ENCODE peak calls at places on chromosomes 7 and 10, in nine cellular contexts. C is HT1080; K is stimulated activated CD4-positive, alpha-beta T cell treated with anti-CD3 and anti-CD28 coated beads, Interleukin-1b, Interleukin-23, amount 100 ng/mL, for 1 hour; A is NCI-H2081; U is breast epithelium; L is epithelial cell of prostate; V is activated naive CD4-positive, alpha-beta T cell; Z is neural crest cell; Q is NCI-H748 treated with DMSO at 0.1 percent for 48 hours. J is an unnamed sample.

GRCh38 chr7:124074007-124074406 is 41.1 kb upstream of the TMEM229A start:
- DNase-seq in V (no peak), Z (no peak), K (no peak), Q (no peak), U (no peak), L (no peak), A (no peak), C (no peak), J (no peak)

GRCh38 chr7:151629873-151630272 is 110.2 kb upstream of the RHEB start:
- DNase-seq in L (no peak), U (no peak), A (no peak), C (no peak), K (no peak), Z (no peak), V (no peak), Q (no peak), J (no peak)

GRCh38 chr10:87092861-87093460 is 1.7 kb downstream of the GLUD1 start:
- DNase-seq in U (no peak), K (no peak), V (no peak), A (peak; percentile 3), L (no peak), Z (no peak), C (peak; percentile 52), Q (peak; percentile 1), J (peak; percentile 61)

GRCh38 chr7:158252081-158252836 is 335.4 kb downstream of the PTPRN2 start:
- DNase-seq in Z (no peak), K (no peak), Q (no peak), U (peak; percentile 42), C (no peak), L (no peak), V (no peak), A (no peak), J (no peak)

GRCh38 chr10:78306358-78306757 is 272.7 kb downstream of the RPS24 start:
- DNase-seq in V (no peak), L (no peak), Z (no peak), Q (no peak), K (no peak), U (no peak), A (no peak), C (no peak), J (no peak)

GRCh38 chr10:26269754-26270153 is 53.2 kb downstream of the GAD2 start:
- DNase-seq in A (peak; percentile 57), C (peak; percentile 35), Q (peak; percentile 38), V (no peak), K (no peak), L (no peak), U (no peak), Z (peak; percentile 8), J (peak; percentile 85)

GRCh38 chr7:23273141-23273599 is 26.0 kb upstream of the MALSU1 start:
- DNase-seq in K (peak; percentile 73), A (peak; percentile 97), C (peak; percentile 91), Q (peak; percentile 79), Z (peak; percentile 72), L (peak; percentile 83), U (peak; percentile 82), V (peak; percentile 83), J (peak; percentile 93)

GRCh38 chr7:43362652-43363428 is 220.1 kb upstream of the STK17A start:
- DNase-seq in Z (no peak), V (no peak), A (peak; percentile 46), U (no peak), L (no peak), Q (peak; percentile 44), C (peak; percentile 38), K (no peak), J (peak; percentile 69)

GRCh38 chr7:11212816-11213215 is 239.1 kb downstream of the PHF14 start:
- DNase-seq in Q (no peak), Z (no peak), K (no peak), V (no peak), L (no peak), U (no peak), C (no peak), A (no peak), J (peak; percentile 42)

GRCh38 chr7:36633377-36633776 is 90.9 kb downstream of the AOAH start:
- DNase-seq in V (no peak), A (no peak), K (no peak), L (no peak), Q (no peak), Z (no peak), U (no peak), C (no peak), J (peak; percentile 64)

GRCh38 chr7:87003872-87004798 is 55.3 kb downstream of the ELAPOR2 start:
- DNase-seq in V (no peak), C (no peak), A (peak; percentile 58), U (no peak), L (no peak), K (no peak), Q (peak; percentile 80), Z (peak; percentile 16), J (peak; percentile 2)

GRCh38 chr10:28910960-28911359 is 233.6 kb downstream of the BAMBI start:
- DNase-seq in Z (no peak), V (no peak), L (no peak), U (no peak), Q (no peak), C (no peak), K (no peak), A (no peak), J (no peak)

GRCh38 chr10:98892523-98892922 is 343.1 kb downstream of the HPSE2 start:
- DNase-seq in A (no peak), U (no peak), K (no peak), L (no peak), Z (no peak), C (no peak), Q (no peak), V (no peak), J (peak; percentile 42)

GRCh38 chr10:28676297-28676967 is 889 bp upstream of the BAMBI start:
- DNase-seq in K (no peak), Q (no peak), Z (peak; percentile 25), L (no peak), V (no peak), C (no peak), U (no peak), A (no peak), J (peak; percentile 65)

GRCh38 chr10:132430231-132430743 is 33.3 kb downstream of the PWWP2B start:
- DNase-seq in U (no peak), A (no peak), Z (no peak), V (no peak), C (no peak), K (no peak), L (no peak), Q (no peak), J (no peak)

GRCh38 chr7:137262599-137262998 is 80.9 kb downstream of the PTN start:
- DNase-seq in K (no peak), Q (no peak), C (no peak), V (no peak), Z (no peak), A (no peak), L (no peak), U (no peak), J (no peak)

GRCh38 chr10:22823109-22823508 is 104.7 kb upstream of the ARMC3 start:
- DNase-seq in L (peak; percentile 86), Q (no peak), U (no peak), V (no peak), A (no peak), Z (no peak), C (peak; percentile 73), K (no peak), J (peak; percentile 16)

GRCh38 chr7:95583834-95584621 is 12.3 kb downstream of the PDK4 start:
- DNase-seq in L (no peak), K (no peak), Q (no peak), U (no peak), A (no peak), V (no peak), Z (no peak), C (no peak), J (no peak)

GRCh38 chr7:34104120-34104519 is 198.8 kb downstream of the BMPER start:
- DNase-seq in V (no peak), U (no peak), C (no peak), Z (no peak), L (no peak), Q (no peak), A (no peak), K (no peak), J (peak; percentile 46)

GRCh38 chr7:2937701-2938513 is 93.8 kb upstream of the GNA12 start:
- DNase-seq in L (no peak), A (no peak), V (no peak), Z (no peak), U (peak; percentile 10), K (no peak), C (no peak), Q (no peak), J (no peak)

GRCh38 chr7:83101540-83101939 is 61.1 kb downstream of the PCLO start:
- DNase-seq in C (no peak), Q (no peak), L (no peak), A (no peak), V (no peak), K (no peak), Z (no peak), U (no peak), J (no peak)

GRCh38 chr10:47027812-47028260 is 116.6 kb downstream of the PTPN20 start:
- DNase-seq in U (peak; percentile 43), A (no peak), L (no peak), Z (no peak), C (no peak), K (no peak), Q (no peak), V (no peak), J (no peak)

GRCh38 chr7:85483205-85483604 is 296.3 kb upstream of the SEMA3D start:
- DNase-seq in A (no peak), Z (no peak), U (no peak), C (no peak), V (no peak), L (no peak), K (no peak), Q (no peak), J (no peak)

GRCh38 chr10:98407017-98407743 is 7.8 kb downstream of the PYROXD2 start:
- DNase-seq in L (no peak), Q (no peak), V (no peak), K (no peak), C (no peak), Z (no peak), A (no peak), U (no peak), J (no peak)

GRCh38 chr10:34638405-34639054 is 176.6 kb downstream of the PARD3 start:
- DNase-seq in L (peak; percentile 22), C (peak; percentile 62), Z (peak; percentile 93), U (peak; percentile 83), Q (peak; percentile 29), A (peak; percentile 63), K (peak; percentile 23), V (peak; percentile 46), J (peak; percentile 91)

GRCh38 chr10:16843252-16843870 is 26.1 kb upstream of the RSU1 start:
- DNase-seq in V (no peak), Z (no peak), L (no peak), C (peak; percentile 74), K (no peak), Q (peak; percentile 38), U (no peak), A (peak; percentile 66), J (peak; percentile 76)

GRCh38 chr10:110209926-110210662 is 2.7 kb downstream of the MXI1 start:
- DNase-seq in A (no peak), L (no peak), Z (peak; percentile 28), K (peak; percentile 49), Q (peak; percentile 22), C (no peak), U (no peak), V (no peak), J (peak; percentile 68)

GRCh38 chr10:49601857-49602256 is 8.3 kb upstream of the SLC18A3 start:
- DNase-seq in U (no peak), V (no peak), A (no peak), C (peak; percentile 66), Q (no peak), L (peak; percentile 69), K (no peak), Z (no peak), J (no peak)

GRCh38 chr10:43202224-43202656 is 64.0 kb downstream of the CSGALNACT2 start:
- DNase-seq in A (no peak), U (peak; percentile 50), K (no peak), V (no peak), Z (peak; percentile 45), C (no peak), Q (no peak), L (no peak), J (peak; percentile 75)

GRCh38 chr10:16049050-16049449 is 188.7 kb upstream of the MINDY3 start:
- DNase-seq in Z (no peak), Q (no peak), A (no peak), C (peak; percentile 10), L (no peak), K (no peak), V (no peak), U (no peak), J (no peak)

GRCh38 chr10:19921300-19922140 is 105.3 kb downstream of the PLXDC2 start:
- DNase-seq in K (no peak), Q (no peak), V (no peak), L (no peak), A (no peak), Z (no peak), C (no peak), U (no peak), J (no peak)

J was measured in left kidney.